ENCODE peak calls at places on chromosomes 13 and 19, in four cellular contexts. A, X, M and T are unnamed samples.

GRCh38 chr13:69319659-69320058 is 788.0 kb upstream of the ATXN8OS start:
- DNase-seq in A (no peak), M (no peak), X (no peak), T (no peak)

GRCh38 chr13:37870895-37871550 is 1.5 kb upstream of the TRPC4 start:
- DNase-seq in A (no peak), X (no peak), M (no peak), T (no peak)

GRCh38 chr13:90797335-90797734 is 550.2 kb upstream of the MIR17HG start:
- DNase-seq in A (no peak), M (no peak), X (no peak), T (no peak)

GRCh38 chr19:43078311-43078710 is 4.2 kb downstream of the PSG2 start:
- DNase-seq in X (no peak), M (no peak), A (no peak), T (no peak)

GRCh38 chr19:2978467-2978767 is 1.1 kb downstream of the TLE6 start:
- DNase-seq in A (no peak), M (no peak), X (no peak), T (no peak)

GRCh38 chr13:57633141-57633949 is 1.8 kb downstream of the PCDH17 start:
- DNase-seq in X (no peak), M (no peak), A (no peak), T (peak)

GRCh38 chr13:48487968-48488367 is 44.9 kb downstream of the RCBTB2 start:
- DNase-seq in M (no peak), X (no peak), A (no peak), T (no peak)

GRCh38 chr19:7883796-7884570 is 4.3 kb upstream of the LRRC8E start:
- DNase-seq in M (no peak), A (no peak), X (no peak), T (no peak)

GRCh38 chr13:72469932-72470331 is 257.5 kb downstream of the MZT1 start:
- DNase-seq in X (no peak), A (no peak), M (no peak), T (no peak)
- TF ChIP-seq YY1 in X (no peak), A (no peak), M (no peak), T (no peak)

GRCh38 chr19:30848626-30849322 is 476.6 kb downstream of the ZNF536 start:
- DNase-seq in A (no peak), X (no peak), M (no peak), T (no peak)
- TF ChIP-seq YY1 in A (no peak), X (no peak), M (no peak), T (no peak)

DNA sequence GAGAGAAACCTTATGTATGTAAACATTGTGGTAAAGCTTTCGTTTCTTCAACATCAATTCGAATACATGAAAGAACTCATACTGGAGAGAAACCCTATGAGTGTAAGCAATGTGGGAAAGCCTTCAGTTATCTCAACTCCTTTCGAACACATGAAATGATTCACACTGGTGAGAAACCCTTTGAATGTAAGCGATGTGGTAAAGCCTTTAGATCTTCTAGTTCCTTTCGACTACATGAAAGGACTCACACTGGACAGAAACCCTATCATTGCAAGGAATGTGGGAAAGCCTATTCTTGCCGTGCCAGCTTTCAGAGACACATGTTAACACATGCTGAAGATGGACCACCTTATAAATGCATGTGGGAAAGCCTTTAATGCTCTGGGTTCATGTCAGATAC is 24.7 kb downstream of the ZNF136 start:
- DNase-seq in X (no peak), A (no peak), M (no peak), T (no peak)
- TF ChIP-seq YY1 in X (no peak), A (no peak), M (no peak), T (no peak)

GRCh38 chr13:40271511-40271910 is 394.9 kb downstream of the FOXO1 start:
- DNase-seq in X (no peak), A (no peak), M (no peak), T (no peak)

GRCh38 chr13:40275155-40275554 is 391.3 kb downstream of the FOXO1 start:
- DNase-seq in X (no peak), A (no peak), M (no peak), T (no peak)

GRCh38 chr13:40272776-40273139 is 393.7 kb downstream of the FOXO1 start:
- DNase-seq in M (no peak), X (no peak), A (no peak), T (no peak)

GRCh38 chr13:40273173-40274000 is 393.1 kb downstream of the FOXO1 start:
- DNase-seq in A (no peak), X (no peak), M (no peak), T (no peak)

DNA sequence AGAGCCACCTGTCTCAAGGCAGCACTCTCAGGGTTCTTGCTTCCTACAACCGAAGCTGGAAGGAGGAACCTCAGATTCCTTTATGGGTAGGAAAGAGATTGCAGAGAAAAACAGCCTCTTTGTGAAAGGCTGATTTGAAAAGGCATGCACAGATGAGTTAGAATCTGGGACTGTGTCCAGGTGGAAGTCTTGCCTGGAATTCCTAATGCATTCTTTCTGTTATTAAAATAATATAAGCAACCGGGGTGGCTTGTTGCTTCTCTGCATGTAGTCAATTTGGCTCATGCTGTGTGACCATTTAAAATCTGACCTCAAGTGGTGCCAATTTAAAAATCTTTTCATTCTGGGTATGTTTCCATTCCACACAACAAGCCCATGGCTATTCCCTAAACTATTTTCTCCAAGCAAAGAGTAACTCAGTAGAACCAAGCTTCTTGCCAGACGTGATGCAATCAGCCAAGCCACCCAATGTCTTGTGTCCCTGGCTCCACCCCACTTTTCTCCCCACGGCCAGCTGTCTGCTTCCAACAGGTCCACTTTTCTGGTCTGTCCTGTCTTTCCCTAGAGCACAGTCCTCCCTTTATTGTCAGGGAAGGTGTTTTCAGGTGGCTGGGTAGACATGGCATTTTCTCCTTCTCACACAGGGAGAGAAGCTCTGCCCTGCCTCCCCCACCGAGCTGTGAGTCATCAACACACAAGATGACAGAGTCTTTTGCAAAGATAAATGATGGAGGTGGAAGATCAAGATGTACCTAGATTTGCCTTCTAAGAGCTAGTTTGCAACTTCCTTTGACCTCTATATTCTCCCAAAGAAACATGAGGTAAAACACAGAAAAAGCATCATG is 394.3 kb downstream of the FOXO1 start:
- DNase-seq in X (no peak), A (no peak), M (no peak), T (no peak)
- TF ChIP-seq YY1 in X (no peak), A (no peak), M (no peak), T (no peak)

GRCh38 chr13:35573639-35574038 is 97.2 kb upstream of the MAB21L1 start:
- DNase-seq in A (no peak), X (no peak), M (no peak), T (no peak)
- TF ChIP-seq YY1 in A (no peak), X (no peak), M (no peak), T (no peak)

GRCh38 chr19:49059056-49059455 is 1.5 kb upstream of the CGB7 start:
- DNase-seq in M (no peak), X (no peak), A (no peak), T (no peak)

GRCh38 chr19:49061000-49061399 is 3.5 kb upstream of the CGB7 start:
- DNase-seq in X (no peak), M (no peak), A (no peak), T (no peak)

GRCh38 chr19:49057636-49058234 is at the start of gene CGB7:
- DNase-seq in M (no peak), A (peak), X (no peak), T (peak)

GRCh38 chr19:49056101-49056901 is 1.2 kb downstream of the CGB7 start:
- DNase-seq in X (peak), A (peak), M (no peak), T (peak)

DNA sequence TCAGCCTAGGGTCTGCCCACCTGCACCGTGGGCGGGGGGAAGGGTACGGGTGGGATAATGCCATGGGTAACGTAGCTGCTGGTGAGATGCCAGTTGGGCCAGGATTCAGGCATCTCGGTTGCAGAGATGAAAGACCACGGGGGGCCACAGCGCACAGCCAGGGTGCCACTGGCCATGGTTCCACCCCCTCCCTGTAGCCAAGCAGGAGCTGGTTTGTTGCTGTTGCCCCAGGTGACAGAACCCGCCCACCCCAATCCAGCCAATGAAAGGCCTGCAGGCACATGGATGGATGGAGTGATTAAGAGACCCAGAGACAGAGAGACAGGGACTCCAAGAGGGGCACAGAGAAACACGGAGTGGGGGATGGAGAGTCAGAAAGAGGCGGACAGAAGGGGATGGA is 1.0 kb upstream of the CGB7 start:
- DNase-seq in A (no peak), X (no peak), M (no peak), T (no peak)
- TF ChIP-seq YY1 in A (no peak), X (no peak), M (no peak), T (no peak)

GRCh38 chr13:40269086-40269485 is 397.4 kb downstream of the FOXO1 start:
- DNase-seq in X (no peak), M (no peak), A (no peak), T (no peak)
- TF ChIP-seq YY1 in X (no peak), M (no peak), A (no peak), T (no peak)

GRCh38 chr13:62357887-62358645 is 942.4 kb upstream of the PCDH20 start:
- DNase-seq in M (peak), X (peak), A (peak), T (peak)
- TF ChIP-seq YY1 in M (no peak), X (no peak), A (no peak), T (no peak)